ENCODE peak calls at places on chromosomes 1 and 21, in five cellular contexts. G is GDM1; Q is H4; V is caudate nucleus; J is activated gamma-delta T cell treated with anti-CD3 and anti-CD28 coated beads, Interleukin-2, amount 50 U/mL, for 16 hours. U is an unnamed sample.

GRCh38 chr1:205325334-205325884 is 3.9 kb upstream of the NUAK2 start:
- DNase-seq in G (peak; percentile 14), Q (peak; percentile 65), V (peak; percentile 40), J (peak; percentile 39), U (peak; percentile 60)

GRCh38 chr21:37886120-37886519 is 30.1 kb downstream of the KCNJ6 start:
- DNase-seq in G (no peak), Q (no peak), V (no peak), J (no peak), U (no peak)

GRCh38 chr1:78049396-78049795 is 3.6 kb downstream of the GIPC2 start:
- DNase-seq in G (no peak), Q (no peak), V (no peak), J (no peak), U (no peak)

GRCh38 chr1:150970818-150971582 is 3.6 kb downstream of the CERS2 start:
- DNase-seq in G (no peak), Q (peak; percentile 45), V (peak; percentile 22), J (no peak), U (no peak)

GRCh38 chr1:205579711-205580110 is 52.1 kb downstream of the ELK4 start:
- DNase-seq in G (no peak), Q (no peak), V (no peak), J (no peak), U (no peak)

GRCh38 chr1:43936470-43937151 is 3.0 kb downstream of the ARTN start:
- DNase-seq in G (no peak), Q (no peak), V (no peak), J (no peak), U (no peak)

GRCh38 chr21:21179619-21180336 is 181.6 kb downstream of the NCAM2 start:
- DNase-seq in G (no peak), Q (no peak), V (no peak), J (no peak), U (no peak)

GRCh38 chr1:61951731-61952585 is 209.7 kb downstream of the PATJ start:
- DNase-seq in G (no peak), Q (peak; percentile 72), V (no peak), J (no peak), U (no peak)

GRCh38 chr21:44920694-44921604 is at the start of gene ITGB2:
- DNase-seq in G (peak; percentile 64), Q (no peak), V (no peak), J (peak; percentile 56), U (no peak)

GRCh38 chr1:24558902-24559791 is 3.3 kb downstream of the NCMAP start:
- DNase-seq in G (no peak), Q (peak; percentile 75), V (peak; percentile 25), J (no peak), U (peak; percentile 53)

GRCh38 chr1:223455470-223455869 is 62.3 kb downstream of the CCDC185 start:
- DNase-seq in G (no peak), Q (no peak), V (no peak), J (no peak), U (no peak)

GRCh38 chr1:246460411-246460810 is 46.7 kb downstream of the SMYD3 start:
- DNase-seq in G (no peak), Q (no peak), V (no peak), J (no peak), U (no peak)

GRCh38 chr1:111099289-111099688 is 40.6 kb downstream of the DRAM2 start:
- DNase-seq in G (no peak), Q (no peak), V (no peak), J (no peak), U (no peak)

GRCh38 chr1:205518616-205519540 is 14.4 kb downstream of the CDK18 start:
- DNase-seq in G (no peak), Q (peak; percentile 29), V (peak; percentile 80), J (no peak), U (peak; percentile 62)

GRCh38 chr1:232678185-232678886 is 48.4 kb upstream of the SIPA1L2 start:
- DNase-seq in G (no peak), Q (peak; percentile 72), V (no peak), J (no peak), U (no peak)

GRCh38 chr21:45330851-45331261 is 43.2 kb upstream of the POFUT2 start:
- DNase-seq in G (no peak), Q (no peak), V (no peak), J (no peak), U (no peak)

GRCh38 chr1:204505674-204506073 is 10.5 kb upstream of the MDM4 start:
- DNase-seq in G (no peak), Q (no peak), V (no peak), J (no peak), U (no peak)

GRCh38 chr1:201778279-201779023 is 50.5 kb upstream of the IPO9 start:
- DNase-seq in G (no peak), Q (no peak), V (no peak), J (no peak), U (no peak)

GRCh38 chr1:155011004-155011416 is 8.4 kb downstream of the ZBTB7B start:
- DNase-seq in G (no peak), Q (no peak), V (no peak), J (no peak), U (no peak)

GRCh38 chr1:111992396-111992985 is 3.0 kb upstream of the KCND3 start:
- DNase-seq in G (no peak), Q (no peak), V (no peak), J (no peak), U (no peak)

GRCh38 chr1:54249798-54250497 is 50.0 kb downstream of the MRPL37 start:
- DNase-seq in G (no peak), Q (peak; percentile 76), V (no peak), J (no peak), U (no peak)

GRCh38 chr1:212967767-212968166 is 17.4 kb downstream of the VASH2 start:
- DNase-seq in G (no peak), Q (peak; percentile 80), V (no peak), J (no peak), U (no peak)

GRCh38 chr1:228338521-228339051 is 68.0 kb downstream of the TRIM11 start:
- DNase-seq in G (no peak), Q (no peak), V (no peak), J (no peak), U (no peak)

GRCh38 chr1:178057863-178058576 is 35.9 kb upstream of the RASAL2 start:
- DNase-seq in G (no peak), Q (no peak), V (peak; percentile 16), J (no peak), U (no peak)

GRCh38 chr1:111826278-111826677 is 70.6 kb downstream of the DDX20 start:
- DNase-seq in G (no peak), Q (no peak), V (no peak), J (no peak), U (no peak)

GRCh38 chr1:94725566-94725965 is 94.6 kb upstream of the SLC44A3 start:
- DNase-seq in G (no peak), Q (peak; percentile 58), V (no peak), J (no peak), U (no peak)

GRCh38 chr1:7253118-7253480 is 467.8 kb downstream of the CAMTA1 start:
- DNase-seq in G (no peak), Q (no peak), V (no peak), J (no peak), U (no peak)

GRCh38 chr1:231139659-231140650 is 21.9 kb upstream of the TRIM67 start:
- DNase-seq in G (no peak), Q (peak; percentile 92), V (no peak), J (no peak), U (no peak)

GRCh38 chr1:6984533-6984932 is 199.3 kb downstream of the CAMTA1 start:
- DNase-seq in G (no peak), Q (no peak), V (no peak), J (no peak), U (no peak)

GRCh38 chr1:117820694-117821381 is 108.6 kb downstream of the GDAP2 start:
- DNase-seq in G (no peak), Q (peak; percentile 73), V (no peak), J (no peak), U (no peak)

GRCh38 chr1:214454619-214455396 is 96.6 kb downstream of the PTPN14 start:
- DNase-seq in G (no peak), Q (peak; percentile 87), V (no peak), J (no peak), U (no peak)

GRCh38 chr1:186750250-186750649 is 70.0 kb upstream of the PTGS2 start:
- DNase-seq in G (no peak), Q (no peak), V (no peak), J (no peak), U (no peak)

GRCh38 chr1:9086060-9086459 is 16.6 kb upstream of the SLC2A5 start:
- DNase-seq in G (no peak), Q (peak; percentile 53), V (no peak), J (no peak), U (no peak)

GRCh38 chr1:114092118-114092517 is 61.6 kb downstream of the SYT6 start:
- DNase-seq in G (no peak), Q (no peak), V (no peak), J (no peak), U (no peak)

GRCh38 chr1:202361701-202362100 is 13.2 kb downstream of the PPP1R12B start:
- DNase-seq in G (no peak), Q (no peak), V (no peak), J (no peak), U (no peak)

GRCh38 chr1:234985007-234985370 is 143.6 kb downstream of the TOMM20 start:
- DNase-seq in G (no peak), Q (no peak), V (no peak), J (no peak), U (no peak)

GRCh38 chr1:15849775-15850449 is 2.4 kb downstream of the SPEN start:
- DNase-seq in G (peak; percentile 58), Q (peak; percentile 65), V (peak; percentile 49), J (no peak), U (no peak)

GRCh38 chr1:219236933-219237610 is 63.4 kb downstream of the LYPLAL1 start:
- DNase-seq in G (no peak), Q (no peak), V (no peak), J (no peak), U (no peak)

U was measured in frontal cortex.